ENCODE peak calls at places on chromosomes 5 and 9, in four cellular contexts. O is NB4; Q is stimulated activated CD4-positive, alpha-beta T cell treated with anti-CD3 and anti-CD28 coated beads, Interleukin-2, amount 100 ng/mL, for 4 hours; R is left colon. C is an unnamed sample.

GRCh38 chr5:119284031-119284430 is 71.8 kb upstream of the TNFAIP8 start:
- DNase-seq in O (peak), Q (no peak), R (no peak), C (no peak)

GRCh38 chr5:146912874-146913273 is 34.3 kb upstream of the PPP2R2B start:
- DNase-seq in O (no peak), Q (no peak), R (no peak), C (no peak)

GRCh38 chr9:21165516-21165915 is 944 bp downstream of the IFNA21 start:
- DNase-seq in O (no peak), Q (no peak), R (no peak), C (no peak)

GRCh38 chr5:138444774-138445546 is 6.1 kb downstream of the REEP2 start:
- DNase-seq in O (no peak), Q (no peak), R (no peak), C (no peak)

GRCh38 chr5:101976933-101977332 is 319.2 kb downstream of the SLCO4C1 start:
- DNase-seq in O (no peak), Q (no peak), R (no peak), C (no peak)

GRCh38 chr9:88215181-88216131 is 77.2 kb upstream of the SPATA31C2 start:
- DNase-seq in O (no peak), Q (no peak), R (no peak), C (no peak)

GRCh38 chr5:145479862-145480261 is 355.3 kb downstream of the PRELID2 start:
- DNase-seq in O (no peak), Q (no peak), R (no peak), C (no peak)

GRCh38 chr5:6900828-6901227 is 187.6 kb downstream of the TENT4A start:
- DNase-seq in O (no peak), Q (no peak), R (peak), C (no peak)

GRCh38 chr5:147391781-147392180 is 118.1 kb downstream of the DPYSL3 start:
- DNase-seq in O (peak), Q (no peak), R (no peak), C (peak)

GRCh38 chr5:36876389-36876964 is at the start of gene NIPBL:
- DNase-seq in O (peak), Q (peak), R (peak), C (peak)

GRCh38 chr5:57341380-57341979 is 141.1 kb downstream of the ACTBL2 start:
- DNase-seq in O (no peak), Q (no peak), R (no peak), C (no peak)

GRCh38 chr5:74336286-74336685 is 304.2 kb downstream of the ENC1 start:
- DNase-seq in O (no peak), Q (no peak), R (no peak), C (no peak)

GRCh38 chr5:145465487-145466263 is 369.5 kb downstream of the PRELID2 start:
- DNase-seq in O (no peak), Q (no peak), R (no peak), C (no peak)

GRCh38 chr9:134559013-134559412 is 82.6 kb upstream of the COL5A1 start:
- DNase-seq in O (peak), Q (no peak), R (peak), C (no peak)

GRCh38 chr5:173598686-173599085 is 17.8 kb downstream of the BOD1 start:
- DNase-seq in O (no peak), Q (no peak), R (no peak), C (no peak)

GRCh38 chr9:37917801-37918664 is 14.1 kb upstream of the SLC25A51 start:
- DNase-seq in O (no peak), Q (no peak), R (no peak), C (no peak)

GRCh38 chr9:33988219-33988890 is 60.3 kb downstream of the UBAP2 start:
- DNase-seq in O (no peak), Q (peak), R (no peak), C (no peak)

GRCh38 chr9:135051316-135052038 is 36.0 kb upstream of the OLFM1 start:
- DNase-seq in O (no peak), Q (no peak), R (no peak), C (no peak)

C was measured in Karpas-422.